ENCODE peak calls at places on chromosomes 7 and 10, in four cellular contexts. B is adrenal gland, Z is endodermal cell, P is LoVo. K is an unnamed sample.

GRCh38 chr10:16477757-16478156 is 40.9 kb downstream of the PTER start:
- DNase-seq in B (no peak), P (no peak), Z (no peak), K (no peak)

GRCh38 chr7:7176421-7177043 is 5.8 kb upstream of the C1GALT1 start:
- DNase-seq in P (peak), Z (no peak), B (peak), K (no peak)

GRCh38 chr10:77609781-77610272 is 27.8 kb downstream of the KCNMA1 start:
- DNase-seq in Z (no peak), B (no peak), P (no peak), K (no peak)

GRCh38 chr7:50682079-50682478 is 100.6 kb downstream of the GRB10 start:
- DNase-seq in B (no peak), Z (no peak), P (no peak), K (no peak)

GRCh38 chr7:75872073-75872782 is 6.6 kb upstream of the RHBDD2 start:
- DNase-seq in P (no peak), Z (no peak), B (peak), K (peak)

GRCh38 chr10:88592425-88592824 is 5.9 kb downstream of the LIPJ start:
- DNase-seq in B (no peak), P (peak), Z (no peak), K (no peak)

GRCh38 chr10:118569241-118569881 is 26.1 kb downstream of the PRLHR start:
- DNase-seq in Z (no peak), P (no peak), B (no peak), K (no peak)

GRCh38 chr7:87934699-87935372 is 785 bp downstream of the ADAM22 start:
- DNase-seq in B (peak), P (no peak), Z (peak), K (no peak)

GRCh38 chr7:5417106-5418071 is 6.2 kb downstream of the TNRC18 start:
- DNase-seq in Z (peak), P (no peak), B (no peak), K (peak)

GRCh38 chr10:118982366-118982765 is 47.1 kb upstream of the NANOS1 start:
- DNase-seq in B (peak), P (no peak), Z (peak), K (no peak)

GRCh38 chr10:44921506-44921905 is 10.4 kb downstream of the TMEM72 start:
- DNase-seq in P (no peak), Z (peak), B (no peak), K (no peak)

GRCh38 chr7:20323587-20323986 is 7.1 kb upstream of the ITGB8 start:
- DNase-seq in B (no peak), P (no peak), Z (no peak), K (no peak)

GRCh38 chr7:108805808-108806397 is 236.2 kb downstream of the DNAJB9 start:
- DNase-seq in P (no peak), Z (peak), B (no peak), K (no peak)

GRCh38 chr10:4533626-4534025 is 292.4 kb upstream of the AKR1E2 start:
- DNase-seq in Z (no peak), B (no peak), P (no peak), K (no peak)

GRCh38 chr7:23938937-23939552 is 229.0 kb downstream of the STK31 start:
- DNase-seq in B (no peak), P (peak), Z (peak), K (peak)